ENCODE peak calls at places on chromosomes 12 and 14, in four cellular contexts. One of them, this sample, is unnamed.

GRCh38 chr14:89814126-89814525 is 140.4 kb downstream of the EFCAB11 start:
- DNase-seq in Panc1: no peak
- DNase-seq in T-helper 2 cell: no peak
- DNase-seq in GM13976: no peak
- DNase-seq in this sample: no peak

GRCh38 chr12:128474916-128475315 is 207.9 kb downstream of the TMEM132C start:
- DNase-seq in T-helper 2 cell: no peak
- DNase-seq in GM13976: no peak
- DNase-seq in Panc1: no peak
- DNase-seq in this sample: no peak

GRCh38 chr12:53005986-53006809 is at the start of gene EIF4B:
- DNase-seq in Panc1: peak; percentile 98
- DNase-seq in GM13976: peak; percentile 98
- DNase-seq in T-helper 2 cell: peak; percentile 100
- DNase-seq in this sample: peak; percentile 99

GRCh38 chr14:55005071-55005470 is 21.8 kb downstream of the WDHD1 start:
- DNase-seq in T-helper 2 cell: no peak
- DNase-seq in Panc1: no peak
- DNase-seq in GM13976: no peak
- DNase-seq in this sample: no peak

GRCh38 chr14:64705406-64706118 is 1.3 kb downstream of the PLEKHG3 start:
- DNase-seq in Panc1: no peak
- DNase-seq in T-helper 2 cell: no peak
- DNase-seq in GM13976: no peak
- DNase-seq in this sample: no peak

GRCh38 chr12:47939009-47939601 is 24.3 kb upstream of the TMEM106C start:
- DNase-seq in Panc1: no peak
- DNase-seq in GM13976: no peak
- DNase-seq in T-helper 2 cell: no peak
- DNase-seq in this sample: no peak

GRCh38 chr14:99259327-99259726 is 12.7 kb downstream of the BCL11B start:
- DNase-seq in Panc1: no peak
- DNase-seq in GM13976: no peak
- DNase-seq in T-helper 2 cell: no peak
- DNase-seq in this sample: no peak

GRCh38 chr14:53411110-53411509 is 258.0 kb upstream of the DDHD1 start:
- DNase-seq in T-helper 2 cell: no peak
- DNase-seq in Panc1: no peak
- DNase-seq in GM13976: no peak
- DNase-seq in this sample: no peak

GRCh38 chr14:34039428-34040047 is 88.7 kb upstream of the EGLN3 start:
- DNase-seq in Panc1: no peak
- DNase-seq in T-helper 2 cell: no peak
- DNase-seq in GM13976: no peak
- DNase-seq in this sample: no peak

GRCh38 chr14:50345891-50346422 is 33.8 kb downstream of the DMAC2L start:
- DNase-seq in Panc1: no peak
- DNase-seq in T-helper 2 cell: no peak
- DNase-seq in GM13976: no peak
- DNase-seq in this sample: no peak

GRCh38 chr14:85333313-85333712 is 196.6 kb upstream of the FLRT2 start:
- DNase-seq in Panc1: no peak
- DNase-seq in T-helper 2 cell: no peak
- DNase-seq in GM13976: no peak
- DNase-seq in this sample: no peak

GRCh38 chr12:119649202-119649808 is 18.6 kb upstream of the PRKAB1 start:
- DNase-seq in Panc1: no peak
- DNase-seq in GM13976: peak; percentile 76
- DNase-seq in T-helper 2 cell: no peak
- DNase-seq in this sample: no peak

GRCh38 chr12:12943589-12944260 is 8.2 kb downstream of the GPRC5D start:
- DNase-seq in Panc1: no peak
- DNase-seq in GM13976: no peak
- DNase-seq in T-helper 2 cell: no peak
- DNase-seq in this sample: no peak

GRCh38 chr12:1279050-1279449 is 288.0 kb downstream of the ERC1 start:
- DNase-seq in T-helper 2 cell: no peak
- DNase-seq in Panc1: no peak
- DNase-seq in GM13976: no peak
- DNase-seq in this sample: no peak

GRCh38 chr14:64147126-64147790 is 146.9 kb downstream of the ESR2 start:
- DNase-seq in GM13976: no peak
- DNase-seq in Panc1: no peak
- DNase-seq in T-helper 2 cell: no peak
- DNase-seq in this sample: no peak